ENCODE peak calls at places on chromosomes 4 and X, in five cellular contexts. O, K, T, H and L are unnamed samples.

GRCh38 chr4:13612569-13612968 is 15.0 kb downstream of the BOD1L1 start:
- DNase-seq in O (no peak), K (no peak), T (no peak), H (no peak), L (no peak)

GRCh38 chr4:65310586-65310985 is 359.7 kb downstream of the EPHA5 start:
- DNase-seq in O (no peak), K (no peak), T (no peak), H (no peak), L (no peak)

GRCh38 chr4:176790398-176790797 is 2.3 kb downstream of the VEGFC start:
- DNase-seq in O (no peak), K (no peak), T (no peak), H (no peak), L (no peak)

GRCh38 chr4:7285244-7286122 is 93.1 kb downstream of the SORCS2 start:
- DNase-seq in O (no peak), K (no peak), T (no peak), H (no peak), L (peak)

GRCh38 chrX:22300130-22300529 is 27.4 kb downstream of the CBLL2 start:
- DNase-seq in O (no peak), K (peak), T (no peak), H (no peak), L (peak)

GRCh38 chrX:16559206-16559619 is 90.7 kb upstream of the S100G start:
- DNase-seq in O (no peak), K (no peak), T (no peak), H (no peak), L (no peak)

GRCh38 chr4:139651282-139652194 is 14.1 kb upstream of the MGST2 start:
- DNase-seq in O (peak), K (peak), T (peak), H (peak), L (peak)

GRCh38 chr4:3440979-3441500 is 728 bp upstream of the HGFAC start:
- DNase-seq in O (no peak), K (no peak), T (no peak), H (no peak), L (no peak)

GRCh38 chrX:24934279-24934678 is 81.5 kb downstream of the ARX start:
- DNase-seq in O (no peak), K (no peak), T (no peak), H (no peak), L (no peak)